ENCODE peak calls at places on chromosomes 6 and 20, in eight cellular contexts. One of them, this sample, is unnamed. For H3K4me1, the result is how much of the 10 kb centered on the place peaks cover.

GRCh38 chr20:53899351-53900167 is 170.8 kb downstream of the BCAS1 start:
- DNase-seq in vagina: no peak
- DNase-seq in left ventricle myocardium inferior: no peak
- DNase-seq in tibial artery: no peak
- DNase-seq in CD8-positive, alpha-beta memory T cell: peak
- DNase-seq in hepatocyte: no peak
- DNase-seq in ovary: no peak
- DNase-seq in colonic mucosa: peak
- DNase-seq in this sample: peak

GRCh38 chr20:62837790-62838458 is 21.1 kb downstream of the COL9A3 start:
- DNase-seq in vagina: no peak
- DNase-seq in left ventricle myocardium inferior: no peak
- DNase-seq in tibial artery: no peak
- DNase-seq in CD8-positive, alpha-beta memory T cell: no peak
- DNase-seq in hepatocyte: peak
- DNase-seq in ovary: no peak
- DNase-seq in colonic mucosa: peak
- DNase-seq in this sample: peak

GRCh38 chr6:148891027-148891783 is 144.4 kb downstream of the UST start:
- DNase-seq in vagina: no peak
- DNase-seq in left ventricle myocardium inferior: no peak
- DNase-seq in tibial artery: no peak
- DNase-seq in CD8-positive, alpha-beta memory T cell: no peak
- DNase-seq in hepatocyte: no peak
- DNase-seq in ovary: no peak
- DNase-seq in colonic mucosa: no peak
- DNase-seq in this sample: peak

GRCh38 chr6:148304976-148305375 is 37.7 kb upstream of the SASH1 start:
- DNase-seq in vagina: no peak
- DNase-seq in left ventricle myocardium inferior: no peak
- DNase-seq in tibial artery: no peak
- DNase-seq in CD8-positive, alpha-beta memory T cell: no peak
- DNase-seq in hepatocyte: no peak
- DNase-seq in ovary: no peak
- DNase-seq in colonic mucosa: no peak
- DNase-seq in this sample: no peak

GRCh38 chr20:48603116-48603818 is 224.5 kb downstream of the PREX1 start:
- DNase-seq in vagina: no peak
- DNase-seq in left ventricle myocardium inferior: no peak
- DNase-seq in tibial artery: no peak
- DNase-seq in CD8-positive, alpha-beta memory T cell: no peak
- DNase-seq in hepatocyte: no peak
- DNase-seq in ovary: peak
- DNase-seq in colonic mucosa: no peak
- DNase-seq in this sample: no peak

GRCh38 chr6:33451606-33452005 is 2.8 kb upstream of the ZBTB9 start:
- DNase-seq in vagina: no peak
- DNase-seq in left ventricle myocardium inferior: no peak
- DNase-seq in tibial artery: no peak
- DNase-seq in CD8-positive, alpha-beta memory T cell: no peak
- DNase-seq in hepatocyte: no peak
- DNase-seq in ovary: peak
- DNase-seq in colonic mucosa: no peak
- DNase-seq in this sample: no peak

GRCh38 chr6:33960345-33961313 is 156.8 kb upstream of the MLN start:
- DNase-seq in vagina: no peak
- DNase-seq in left ventricle myocardium inferior: no peak
- DNase-seq in tibial artery: no peak
- DNase-seq in CD8-positive, alpha-beta memory T cell: no peak
- DNase-seq in hepatocyte: no peak
- DNase-seq in ovary: no peak
- DNase-seq in colonic mucosa: no peak
- DNase-seq in this sample: no peak

GRCh38 chr6:162615016-162615717 is 112.4 kb downstream of the PRKN start:
- DNase-seq in vagina: no peak
- DNase-seq in left ventricle myocardium inferior: no peak
- DNase-seq in tibial artery: no peak
- DNase-seq in CD8-positive, alpha-beta memory T cell: no peak
- DNase-seq in hepatocyte: no peak
- DNase-seq in ovary: no peak
- DNase-seq in colonic mucosa: no peak
- DNase-seq in this sample: peak

GRCh38 chr6:33985947-33986346 is 159.9 kb downstream of the GRM4 start:
- DNase-seq in vagina: no peak
- DNase-seq in left ventricle myocardium inferior: no peak
- DNase-seq in tibial artery: no peak
- DNase-seq in CD8-positive, alpha-beta memory T cell: no peak
- DNase-seq in hepatocyte: no peak
- DNase-seq in ovary: no peak
- DNase-seq in colonic mucosa: peak
- DNase-seq in this sample: no peak

GRCh38 chr20:12966468-12967085 is 42.2 kb upstream of the SPTLC3 start:
- DNase-seq in vagina: no peak
- DNase-seq in left ventricle myocardium inferior: no peak
- DNase-seq in tibial artery: no peak
- DNase-seq in CD8-positive, alpha-beta memory T cell: no peak
- DNase-seq in hepatocyte: peak
- DNase-seq in ovary: no peak
- DNase-seq in colonic mucosa: no peak
- DNase-seq in this sample: no peak

GRCh38 chr6:33237731-33238130 is 29.4 kb downstream of the RING1 start:
- DNase-seq in vagina: no peak
- DNase-seq in left ventricle myocardium inferior: no peak
- DNase-seq in tibial artery: no peak
- DNase-seq in CD8-positive, alpha-beta memory T cell: no peak
- DNase-seq in hepatocyte: no peak
- DNase-seq in ovary: no peak
- DNase-seq in colonic mucosa: no peak
- DNase-seq in this sample: no peak

GRCh38 chr6:149847943-149848267 is 16.3 kb downstream of the LRP11 start:
- DNase-seq in vagina: no peak
- DNase-seq in left ventricle myocardium inferior: no peak
- DNase-seq in tibial artery: no peak
- DNase-seq in CD8-positive, alpha-beta memory T cell: no peak
- DNase-seq in hepatocyte: no peak
- DNase-seq in ovary: no peak
- DNase-seq in colonic mucosa: no peak
- DNase-seq in this sample: no peak

GRCh38 chr20:59748555-59749292 is 144.4 kb downstream of the PHACTR3 start:
- DNase-seq in vagina: no peak
- DNase-seq in left ventricle myocardium inferior: no peak
- DNase-seq in tibial artery: peak
- DNase-seq in CD8-positive, alpha-beta memory T cell: no peak
- DNase-seq in hepatocyte: no peak
- DNase-seq in ovary: no peak
- DNase-seq in colonic mucosa: no peak
- DNase-seq in this sample: no peak

DNA sequence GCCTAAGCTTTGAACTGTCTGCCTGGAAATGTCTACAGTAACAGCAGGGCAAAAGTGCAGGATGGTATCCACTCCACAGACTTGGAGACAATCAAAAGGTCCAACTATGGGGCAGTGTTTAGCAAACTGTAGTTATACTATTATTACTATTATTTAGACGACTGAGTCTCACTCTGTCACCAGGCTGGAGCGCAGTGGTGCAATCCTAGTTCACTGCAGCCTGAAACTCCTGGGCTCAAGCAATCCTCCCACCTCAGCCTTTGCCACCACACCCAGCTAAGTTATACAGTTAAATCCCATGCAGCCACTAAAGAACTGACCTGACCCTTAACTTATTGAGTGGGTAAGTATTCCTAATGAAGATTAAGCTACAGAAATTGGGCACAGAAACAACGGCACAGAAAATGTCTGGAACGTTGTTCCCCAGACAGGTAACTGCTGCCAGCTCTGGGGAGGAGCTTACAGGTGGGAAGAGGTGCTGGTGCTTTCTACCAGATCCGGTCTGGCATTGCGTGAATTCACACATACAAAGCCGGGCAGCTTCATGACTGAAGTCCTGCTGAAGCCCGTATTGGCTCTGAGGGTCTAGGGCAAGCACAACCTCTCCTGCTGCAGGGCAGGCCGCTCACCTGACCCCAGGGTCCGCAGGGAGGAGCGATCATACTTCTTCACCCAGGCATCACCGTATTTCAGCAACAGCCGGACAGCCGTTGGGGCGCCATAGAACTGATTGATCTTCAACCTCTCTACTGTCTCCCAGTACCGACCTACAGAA is 27.0 kb upstream of the APMAP start:
- DNase-seq in vagina: no peak
- DNase-seq in left ventricle myocardium inferior: no peak
- DNase-seq in tibial artery: peak
- DNase-seq in CD8-positive, alpha-beta memory T cell: no peak
- DNase-seq in hepatocyte: no peak
- DNase-seq in ovary: no peak
- DNase-seq in colonic mucosa: no peak
- DNase-seq in this sample: no peak
- H3K4me1 ChIP-seq in vagina: under half
- H3K4me1 ChIP-seq in left ventricle myocardium inferior: half or more
- H3K4me1 ChIP-seq in tibial artery: under half
- H3K4me1 ChIP-seq in CD8-positive, alpha-beta memory T cell: under half
- H3K4me1 ChIP-seq in hepatocyte: under half
- H3K4me1 ChIP-seq in ovary: under half
- H3K4me1 ChIP-seq in colonic mucosa: under half
- H3K4me1 ChIP-seq in this sample: under half

GRCh38 chr6:14072084-14072483 is 45.5 kb upstream of the CD83 start:
- DNase-seq in vagina: no peak
- DNase-seq in left ventricle myocardium inferior: no peak
- DNase-seq in tibial artery: no peak
- DNase-seq in CD8-positive, alpha-beta memory T cell: no peak
- DNase-seq in hepatocyte: no peak
- DNase-seq in ovary: no peak
- DNase-seq in colonic mucosa: no peak
- DNase-seq in this sample: no peak

GRCh38 chr6:14070457-14070856 is 47.1 kb upstream of the CD83 start:
- DNase-seq in vagina: no peak
- DNase-seq in left ventricle myocardium inferior: no peak
- DNase-seq in tibial artery: no peak
- DNase-seq in CD8-positive, alpha-beta memory T cell: no peak
- DNase-seq in hepatocyte: no peak
- DNase-seq in ovary: no peak
- DNase-seq in colonic mucosa: no peak
- DNase-seq in this sample: no peak

GRCh38 chr6:14077193-14077853 is 40.2 kb upstream of the CD83 start:
- DNase-seq in vagina: no peak
- DNase-seq in left ventricle myocardium inferior: no peak
- DNase-seq in tibial artery: no peak
- DNase-seq in CD8-positive, alpha-beta memory T cell: no peak
- DNase-seq in hepatocyte: no peak
- DNase-seq in ovary: no peak
- DNase-seq in colonic mucosa: no peak
- DNase-seq in this sample: no peak

GRCh38 chr6:14079433-14079832 is 38.1 kb upstream of the CD83 start:
- DNase-seq in vagina: no peak
- DNase-seq in left ventricle myocardium inferior: peak
- DNase-seq in tibial artery: no peak
- DNase-seq in CD8-positive, alpha-beta memory T cell: no peak
- DNase-seq in hepatocyte: no peak
- DNase-seq in ovary: no peak
- DNase-seq in colonic mucosa: no peak
- DNase-seq in this sample: no peak

DNA sequence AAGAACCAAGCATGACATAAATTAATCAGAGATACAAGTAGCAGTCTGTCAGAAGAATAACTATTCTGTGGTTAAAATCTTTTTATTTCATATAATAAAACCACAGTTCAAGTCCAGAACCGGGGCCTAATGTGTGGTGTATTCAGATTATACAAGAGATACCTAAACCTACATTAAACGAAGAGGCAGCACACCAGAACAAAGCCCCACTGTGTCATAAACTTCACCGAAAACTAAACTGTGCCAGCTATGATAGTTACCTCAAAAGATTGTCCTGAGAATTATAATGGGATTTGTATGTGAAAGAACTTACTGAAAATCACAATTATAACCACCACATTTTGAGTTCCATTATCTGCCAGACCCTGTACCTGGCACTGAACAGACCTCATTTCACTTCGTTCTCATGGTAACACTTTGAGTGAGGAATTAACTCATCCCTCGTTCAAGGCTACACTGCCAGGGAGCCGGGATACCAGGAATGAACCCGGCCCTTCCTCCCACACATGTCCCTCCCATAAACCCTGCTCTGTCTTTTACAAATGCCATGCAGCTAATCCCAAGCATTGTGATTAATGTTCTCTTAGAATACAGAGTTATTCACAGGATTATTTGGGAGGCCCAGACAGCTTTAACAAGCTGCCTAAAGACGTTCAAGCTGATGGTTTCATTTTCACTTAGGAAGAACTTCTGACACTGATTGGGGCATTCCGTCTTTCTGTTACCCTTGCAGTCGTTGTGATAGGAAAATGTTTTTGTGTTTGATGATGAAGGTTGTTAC is 42.7 kb upstream of the CD83 start:
- DNase-seq in vagina: no peak
- DNase-seq in left ventricle myocardium inferior: no peak
- DNase-seq in tibial artery: no peak
- DNase-seq in CD8-positive, alpha-beta memory T cell: peak
- DNase-seq in hepatocyte: peak
- DNase-seq in ovary: peak
- DNase-seq in colonic mucosa: no peak
- DNase-seq in this sample: peak
- H3K4me3 ChIP-seq in vagina: peak
- H3K4me3 ChIP-seq in left ventricle myocardium inferior: peak
- H3K4me3 ChIP-seq in tibial artery: peak
- H3K4me3 ChIP-seq in CD8-positive, alpha-beta memory T cell: peak
- H3K4me3 ChIP-seq in hepatocyte: peak
- H3K4me3 ChIP-seq in ovary: peak
- H3K4me3 ChIP-seq in colonic mucosa: peak
- H3K4me3 ChIP-seq in this sample: peak

DNA sequence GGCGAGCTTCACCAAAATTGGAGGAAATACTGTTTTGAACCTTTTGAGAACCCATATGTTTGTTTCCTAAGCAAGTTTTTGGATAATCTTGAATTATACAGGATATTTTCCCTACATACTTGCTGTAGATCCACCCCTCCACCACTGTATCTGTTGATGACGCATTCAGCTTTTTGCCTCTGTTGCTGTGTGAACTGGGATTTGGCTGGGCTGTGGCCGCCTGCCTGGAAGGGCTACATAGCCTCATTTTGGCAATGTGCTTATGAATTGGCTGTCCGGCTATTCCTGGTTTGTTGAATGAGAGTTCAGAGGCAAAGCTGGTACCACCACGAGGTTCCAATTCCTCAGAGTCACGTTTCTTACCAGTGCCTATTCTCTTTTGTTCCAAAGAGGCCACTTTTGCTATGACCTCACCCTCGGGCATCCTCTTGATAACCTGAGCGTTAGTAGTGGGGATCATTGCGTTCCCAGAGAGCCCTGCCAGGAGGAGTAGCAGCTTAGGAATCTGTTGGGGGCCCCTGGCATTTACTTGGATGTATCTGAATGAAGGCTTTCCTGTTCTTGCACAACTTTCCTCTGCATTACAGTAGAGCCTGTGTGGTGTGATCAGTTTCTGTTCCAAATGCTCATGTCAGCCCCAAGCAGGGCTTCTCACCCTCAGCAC is 6.4 kb downstream of the FAM83D start:
- DNase-seq in vagina: no peak
- DNase-seq in left ventricle myocardium inferior: no peak
- DNase-seq in tibial artery: no peak
- DNase-seq in CD8-positive, alpha-beta memory T cell: no peak
- DNase-seq in hepatocyte: no peak
- DNase-seq in ovary: no peak
- DNase-seq in colonic mucosa: no peak
- DNase-seq in this sample: no peak
- H3K4me1 ChIP-seq in vagina: under half
- H3K4me1 ChIP-seq in left ventricle myocardium inferior: under half
- H3K4me1 ChIP-seq in tibial artery: under half
- H3K4me1 ChIP-seq in CD8-positive, alpha-beta memory T cell: under half
- H3K4me1 ChIP-seq in hepatocyte: under half
- H3K4me1 ChIP-seq in ovary: under half
- H3K4me1 ChIP-seq in colonic mucosa: under half
- H3K4me1 ChIP-seq in this sample: under half

GRCh38 chr6:84767591-84768201 is 3.3 kb upstream of the TBX18 start:
- DNase-seq in vagina: no peak
- DNase-seq in left ventricle myocardium inferior: no peak
- DNase-seq in tibial artery: no peak
- DNase-seq in CD8-positive, alpha-beta memory T cell: no peak
- DNase-seq in hepatocyte: no peak
- DNase-seq in ovary: no peak
- DNase-seq in colonic mucosa: no peak
- DNase-seq in this sample: no peak
- H3K4me3 ChIP-seq in vagina: no peak
- H3K4me3 ChIP-seq in left ventricle myocardium inferior: peak
- H3K4me3 ChIP-seq in tibial artery: peak
- H3K4me3 ChIP-seq in CD8-positive, alpha-beta memory T cell: no peak
- H3K4me3 ChIP-seq in hepatocyte: no peak
- H3K4me3 ChIP-seq in ovary: no peak
- H3K4me3 ChIP-seq in colonic mucosa: no peak
- H3K4me3 ChIP-seq in this sample: no peak

This sample was measured in small intestine.